ENCODE peak calls at places on chromosomes 11 and 22, in ten cellular contexts. One of them, this sample, is unnamed.

GRCh38 chr22:49372111-49372529 is 455.6 kb downstream of the BRD1 start:
- DNase-seq in activated T-cell treated with anti-CD3 and anti-CD28 coated beads, Interleukin-2, amount 50 U/mL, for 1 hour: no peak
- DNase-seq in activated CD4-positive, alpha-beta T cell treated with anti-CD3 and anti-CD28 coated beads, Interleukin-2, amount 50 U/mL, for 48 hours: no peak
- DNase-seq in GM23248: no peak
- DNase-seq in HTR-8/SVneo: no peak
- DNase-seq in astrocyte of the cerebellum: no peak
- DNase-seq in GM04504: no peak
- DNase-seq in pancreas: no peak
- DNase-seq in naive thymus-derived CD8-positive, alpha-beta T cell: no peak
- DNase-seq in activated naive CD4-positive, alpha-beta T cell treated with anti-CD3 and anti-CD28 coated beads, Interleukin-2, amount 10 ng/mL, durations not matched to agents 7 days and 5 days: no peak
- DNase-seq in this sample: peak; percentile 33

GRCh38 chr22:30277547-30278344 is 11.1 kb upstream of the OSM start:
- DNase-seq in activated T-cell treated with anti-CD3 and anti-CD28 coated beads, Interleukin-2, amount 50 U/mL, for 1 hour: no peak
- DNase-seq in activated CD4-positive, alpha-beta T cell treated with anti-CD3 and anti-CD28 coated beads, Interleukin-2, amount 50 U/mL, for 48 hours: no peak
- DNase-seq in GM23248: peak; percentile 82
- DNase-seq in HTR-8/SVneo: no peak
- DNase-seq in astrocyte of the cerebellum: peak; percentile 73
- DNase-seq in GM04504: peak; percentile 50
- DNase-seq in pancreas: no peak
- DNase-seq in naive thymus-derived CD8-positive, alpha-beta T cell: no peak
- DNase-seq in activated naive CD4-positive, alpha-beta T cell treated with anti-CD3 and anti-CD28 coated beads, Interleukin-2, amount 10 ng/mL, durations not matched to agents 7 days and 5 days: no peak
- DNase-seq in this sample: no peak

GRCh38 chr22:19042285-19043110 is 79.7 kb downstream of the DGCR2 start:
- DNase-seq in activated T-cell treated with anti-CD3 and anti-CD28 coated beads, Interleukin-2, amount 50 U/mL, for 1 hour: no peak
- DNase-seq in activated CD4-positive, alpha-beta T cell treated with anti-CD3 and anti-CD28 coated beads, Interleukin-2, amount 50 U/mL, for 48 hours: no peak
- DNase-seq in GM23248: no peak
- DNase-seq in HTR-8/SVneo: no peak
- DNase-seq in astrocyte of the cerebellum: no peak
- DNase-seq in GM04504: no peak
- DNase-seq in pancreas: no peak
- DNase-seq in naive thymus-derived CD8-positive, alpha-beta T cell: no peak
- DNase-seq in activated naive CD4-positive, alpha-beta T cell treated with anti-CD3 and anti-CD28 coated beads, Interleukin-2, amount 10 ng/mL, durations not matched to agents 7 days and 5 days: no peak
- DNase-seq in this sample: peak; percentile 35

GRCh38 chr11:123475478-123475877 is 45.4 kb downstream of the GRAMD1B start:
- DNase-seq in activated T-cell treated with anti-CD3 and anti-CD28 coated beads, Interleukin-2, amount 50 U/mL, for 1 hour: no peak
- DNase-seq in activated CD4-positive, alpha-beta T cell treated with anti-CD3 and anti-CD28 coated beads, Interleukin-2, amount 50 U/mL, for 48 hours: no peak
- DNase-seq in GM23248: peak; percentile 68
- DNase-seq in HTR-8/SVneo: peak; percentile 23
- DNase-seq in astrocyte of the cerebellum: no peak
- DNase-seq in GM04504: peak; percentile 22
- DNase-seq in pancreas: no peak
- DNase-seq in naive thymus-derived CD8-positive, alpha-beta T cell: no peak
- DNase-seq in activated naive CD4-positive, alpha-beta T cell treated with anti-CD3 and anti-CD28 coated beads, Interleukin-2, amount 10 ng/mL, durations not matched to agents 7 days and 5 days: no peak
- DNase-seq in this sample: no peak

GRCh38 chr11:24386551-24387404 is 110.1 kb upstream of the LUZP2 start:
- DNase-seq in activated T-cell treated with anti-CD3 and anti-CD28 coated beads, Interleukin-2, amount 50 U/mL, for 1 hour: no peak
- DNase-seq in activated CD4-positive, alpha-beta T cell treated with anti-CD3 and anti-CD28 coated beads, Interleukin-2, amount 50 U/mL, for 48 hours: no peak
- DNase-seq in GM23248: peak; percentile 65
- DNase-seq in HTR-8/SVneo: peak; percentile 2
- DNase-seq in astrocyte of the cerebellum: peak; percentile 29
- DNase-seq in GM04504: no peak
- DNase-seq in pancreas: no peak
- DNase-seq in naive thymus-derived CD8-positive, alpha-beta T cell: no peak
- DNase-seq in activated naive CD4-positive, alpha-beta T cell treated with anti-CD3 and anti-CD28 coated beads, Interleukin-2, amount 10 ng/mL, durations not matched to agents 7 days and 5 days: no peak
- DNase-seq in this sample: no peak

GRCh38 chr11:103844327-103845215 is 191.9 kb upstream of the DDI1 start:
- DNase-seq in activated T-cell treated with anti-CD3 and anti-CD28 coated beads, Interleukin-2, amount 50 U/mL, for 1 hour: no peak
- DNase-seq in activated CD4-positive, alpha-beta T cell treated with anti-CD3 and anti-CD28 coated beads, Interleukin-2, amount 50 U/mL, for 48 hours: no peak
- DNase-seq in GM23248: no peak
- DNase-seq in HTR-8/SVneo: no peak
- DNase-seq in astrocyte of the cerebellum: no peak
- DNase-seq in GM04504: no peak
- DNase-seq in pancreas: no peak
- DNase-seq in naive thymus-derived CD8-positive, alpha-beta T cell: no peak
- DNase-seq in activated naive CD4-positive, alpha-beta T cell treated with anti-CD3 and anti-CD28 coated beads, Interleukin-2, amount 10 ng/mL, durations not matched to agents 7 days and 5 days: no peak
- DNase-seq in this sample: no peak

GRCh38 chr22:32643246-32643645 is 158.3 kb upstream of the TIMP3 start:
- DNase-seq in activated T-cell treated with anti-CD3 and anti-CD28 coated beads, Interleukin-2, amount 50 U/mL, for 1 hour: no peak
- DNase-seq in activated CD4-positive, alpha-beta T cell treated with anti-CD3 and anti-CD28 coated beads, Interleukin-2, amount 50 U/mL, for 48 hours: no peak
- DNase-seq in GM23248: no peak
- DNase-seq in HTR-8/SVneo: no peak
- DNase-seq in astrocyte of the cerebellum: no peak
- DNase-seq in GM04504: no peak
- DNase-seq in pancreas: no peak
- DNase-seq in naive thymus-derived CD8-positive, alpha-beta T cell: no peak
- DNase-seq in activated naive CD4-positive, alpha-beta T cell treated with anti-CD3 and anti-CD28 coated beads, Interleukin-2, amount 10 ng/mL, durations not matched to agents 7 days and 5 days: no peak
- DNase-seq in this sample: no peak

GRCh38 chr22:29072193-29072978 is 449 bp upstream of the KREMEN1 start:
- DNase-seq in activated T-cell treated with anti-CD3 and anti-CD28 coated beads, Interleukin-2, amount 50 U/mL, for 1 hour: peak; percentile 88
- DNase-seq in activated CD4-positive, alpha-beta T cell treated with anti-CD3 and anti-CD28 coated beads, Interleukin-2, amount 50 U/mL, for 48 hours: peak; percentile 86
- DNase-seq in GM23248: peak; percentile 92
- DNase-seq in HTR-8/SVneo: peak; percentile 72
- DNase-seq in astrocyte of the cerebellum: no peak
- DNase-seq in GM04504: no peak
- DNase-seq in pancreas: peak; percentile 97
- DNase-seq in naive thymus-derived CD8-positive, alpha-beta T cell: peak; percentile 70
- DNase-seq in activated naive CD4-positive, alpha-beta T cell treated with anti-CD3 and anti-CD28 coated beads, Interleukin-2, amount 10 ng/mL, durations not matched to agents 7 days and 5 days: peak; percentile 89
- DNase-seq in this sample: peak; percentile 97

GRCh38 chr22:40567106-40567505 is 69.4 kb downstream of the MRTFA start:
- DNase-seq in activated T-cell treated with anti-CD3 and anti-CD28 coated beads, Interleukin-2, amount 50 U/mL, for 1 hour: no peak
- DNase-seq in activated CD4-positive, alpha-beta T cell treated with anti-CD3 and anti-CD28 coated beads, Interleukin-2, amount 50 U/mL, for 48 hours: no peak
- DNase-seq in GM23248: peak; percentile 42
- DNase-seq in HTR-8/SVneo: no peak
- DNase-seq in astrocyte of the cerebellum: peak; percentile 33
- DNase-seq in GM04504: no peak
- DNase-seq in pancreas: no peak
- DNase-seq in naive thymus-derived CD8-positive, alpha-beta T cell: no peak
- DNase-seq in activated naive CD4-positive, alpha-beta T cell treated with anti-CD3 and anti-CD28 coated beads, Interleukin-2, amount 10 ng/mL, durations not matched to agents 7 days and 5 days: no peak
- DNase-seq in this sample: no peak

GRCh38 chr11:61392991-61393595 is 706 bp downstream of the TMEM216 start:
- DNase-seq in activated T-cell treated with anti-CD3 and anti-CD28 coated beads, Interleukin-2, amount 50 U/mL, for 1 hour: peak; percentile 34
- DNase-seq in activated CD4-positive, alpha-beta T cell treated with anti-CD3 and anti-CD28 coated beads, Interleukin-2, amount 50 U/mL, for 48 hours: peak; percentile 20
- DNase-seq in GM23248: peak; percentile 57
- DNase-seq in HTR-8/SVneo: peak; percentile 35
- DNase-seq in astrocyte of the cerebellum: no peak
- DNase-seq in GM04504: no peak
- DNase-seq in pancreas: no peak
- DNase-seq in naive thymus-derived CD8-positive, alpha-beta T cell: peak; percentile 32
- DNase-seq in activated naive CD4-positive, alpha-beta T cell treated with anti-CD3 and anti-CD28 coated beads, Interleukin-2, amount 10 ng/mL, durations not matched to agents 7 days and 5 days: peak; percentile 34
- DNase-seq in this sample: no peak

GRCh38 chr11:124865902-124866851 is 945 bp downstream of the ROBO3 start:
- DNase-seq in activated T-cell treated with anti-CD3 and anti-CD28 coated beads, Interleukin-2, amount 50 U/mL, for 1 hour: peak; percentile 68
- DNase-seq in activated CD4-positive, alpha-beta T cell treated with anti-CD3 and anti-CD28 coated beads, Interleukin-2, amount 50 U/mL, for 48 hours: peak; percentile 70
- DNase-seq in GM23248: peak; percentile 75
- DNase-seq in HTR-8/SVneo: peak; percentile 17
- DNase-seq in astrocyte of the cerebellum: no peak
- DNase-seq in GM04504: no peak
- DNase-seq in pancreas: no peak
- DNase-seq in naive thymus-derived CD8-positive, alpha-beta T cell: no peak
- DNase-seq in activated naive CD4-positive, alpha-beta T cell treated with anti-CD3 and anti-CD28 coated beads, Interleukin-2, amount 10 ng/mL, durations not matched to agents 7 days and 5 days: peak; percentile 62
- DNase-seq in this sample: no peak

GRCh38 chr11:119702261-119702591 is 26.8 kb downstream of the NECTIN1 start:
- DNase-seq in activated T-cell treated with anti-CD3 and anti-CD28 coated beads, Interleukin-2, amount 50 U/mL, for 1 hour: no peak
- DNase-seq in activated CD4-positive, alpha-beta T cell treated with anti-CD3 and anti-CD28 coated beads, Interleukin-2, amount 50 U/mL, for 48 hours: no peak
- DNase-seq in GM23248: no peak
- DNase-seq in HTR-8/SVneo: no peak
- DNase-seq in astrocyte of the cerebellum: no peak
- DNase-seq in GM04504: no peak
- DNase-seq in pancreas: peak; percentile 32
- DNase-seq in naive thymus-derived CD8-positive, alpha-beta T cell: no peak
- DNase-seq in activated naive CD4-positive, alpha-beta T cell treated with anti-CD3 and anti-CD28 coated beads, Interleukin-2, amount 10 ng/mL, durations not matched to agents 7 days and 5 days: no peak
- DNase-seq in this sample: no peak

GRCh38 chr22:30778261-30778660 is 83.6 kb downstream of the OSBP2 start:
- DNase-seq in activated T-cell treated with anti-CD3 and anti-CD28 coated beads, Interleukin-2, amount 50 U/mL, for 1 hour: no peak
- DNase-seq in activated CD4-positive, alpha-beta T cell treated with anti-CD3 and anti-CD28 coated beads, Interleukin-2, amount 50 U/mL, for 48 hours: no peak
- DNase-seq in GM23248: no peak
- DNase-seq in HTR-8/SVneo: no peak
- DNase-seq in astrocyte of the cerebellum: no peak
- DNase-seq in GM04504: no peak
- DNase-seq in pancreas: no peak
- DNase-seq in naive thymus-derived CD8-positive, alpha-beta T cell: no peak
- DNase-seq in activated naive CD4-positive, alpha-beta T cell treated with anti-CD3 and anti-CD28 coated beads, Interleukin-2, amount 10 ng/mL, durations not matched to agents 7 days and 5 days: no peak
- DNase-seq in this sample: no peak

GRCh38 chr22:35627267-35628041 is 10.3 kb upstream of the MB start:
- DNase-seq in activated T-cell treated with anti-CD3 and anti-CD28 coated beads, Interleukin-2, amount 50 U/mL, for 1 hour: peak; percentile 58
- DNase-seq in activated CD4-positive, alpha-beta T cell treated with anti-CD3 and anti-CD28 coated beads, Interleukin-2, amount 50 U/mL, for 48 hours: peak; percentile 78
- DNase-seq in GM23248: peak; percentile 89
- DNase-seq in HTR-8/SVneo: peak; percentile 67
- DNase-seq in astrocyte of the cerebellum: peak; percentile 89
- DNase-seq in GM04504: peak; percentile 91
- DNase-seq in pancreas: peak; percentile 76
- DNase-seq in naive thymus-derived CD8-positive, alpha-beta T cell: peak; percentile 42
- DNase-seq in activated naive CD4-positive, alpha-beta T cell treated with anti-CD3 and anti-CD28 coated beads, Interleukin-2, amount 10 ng/mL, durations not matched to agents 7 days and 5 days: peak; percentile 66
- DNase-seq in this sample: peak; percentile 88

GRCh38 chr11:795638-796564 is 2.2 kb downstream of the SLC25A22 start:
- DNase-seq in activated T-cell treated with anti-CD3 and anti-CD28 coated beads, Interleukin-2, amount 50 U/mL, for 1 hour: peak; percentile 69
- DNase-seq in activated CD4-positive, alpha-beta T cell treated with anti-CD3 and anti-CD28 coated beads, Interleukin-2, amount 50 U/mL, for 48 hours: peak; percentile 88
- DNase-seq in GM23248: peak; percentile 96
- DNase-seq in HTR-8/SVneo: peak; percentile 90
- DNase-seq in astrocyte of the cerebellum: no peak
- DNase-seq in GM04504: peak; percentile 81
- DNase-seq in pancreas: peak; percentile 79
- DNase-seq in naive thymus-derived CD8-positive, alpha-beta T cell: peak; percentile 69
- DNase-seq in activated naive CD4-positive, alpha-beta T cell treated with anti-CD3 and anti-CD28 coated beads, Interleukin-2, amount 10 ng/mL, durations not matched to agents 7 days and 5 days: peak; percentile 89
- DNase-seq in this sample: peak; percentile 90

GRCh38 chr11:73107597-73107996 is 34.5 kb downstream of the FCHSD2 start:
- DNase-seq in activated T-cell treated with anti-CD3 and anti-CD28 coated beads, Interleukin-2, amount 50 U/mL, for 1 hour: no peak
- DNase-seq in activated CD4-positive, alpha-beta T cell treated with anti-CD3 and anti-CD28 coated beads, Interleukin-2, amount 50 U/mL, for 48 hours: no peak
- DNase-seq in GM23248: no peak
- DNase-seq in HTR-8/SVneo: no peak
- DNase-seq in astrocyte of the cerebellum: no peak
- DNase-seq in GM04504: no peak
- DNase-seq in pancreas: no peak
- DNase-seq in naive thymus-derived CD8-positive, alpha-beta T cell: no peak
- DNase-seq in activated naive CD4-positive, alpha-beta T cell treated with anti-CD3 and anti-CD28 coated beads, Interleukin-2, amount 10 ng/mL, durations not matched to agents 7 days and 5 days: no peak
- DNase-seq in this sample: no peak

GRCh38 chr11:71408826-71409225 is 39.4 kb downstream of the DHCR7 start:
- DNase-seq in activated T-cell treated with anti-CD3 and anti-CD28 coated beads, Interleukin-2, amount 50 U/mL, for 1 hour: no peak
- DNase-seq in activated CD4-positive, alpha-beta T cell treated with anti-CD3 and anti-CD28 coated beads, Interleukin-2, amount 50 U/mL, for 48 hours: no peak
- DNase-seq in GM23248: no peak
- DNase-seq in HTR-8/SVneo: no peak
- DNase-seq in astrocyte of the cerebellum: no peak
- DNase-seq in GM04504: no peak
- DNase-seq in pancreas: no peak
- DNase-seq in naive thymus-derived CD8-positive, alpha-beta T cell: no peak
- DNase-seq in activated naive CD4-positive, alpha-beta T cell treated with anti-CD3 and anti-CD28 coated beads, Interleukin-2, amount 10 ng/mL, durations not matched to agents 7 days and 5 days: no peak
- DNase-seq in this sample: no peak

GRCh38 chr22:40033586-40034380 is 39.0 kb downstream of the FAM83F start:
- DNase-seq in activated T-cell treated with anti-CD3 and anti-CD28 coated beads, Interleukin-2, amount 50 U/mL, for 1 hour: peak; percentile 16
- DNase-seq in activated CD4-positive, alpha-beta T cell treated with anti-CD3 and anti-CD28 coated beads, Interleukin-2, amount 50 U/mL, for 48 hours: no peak
- DNase-seq in GM23248: no peak
- DNase-seq in HTR-8/SVneo: no peak
- DNase-seq in astrocyte of the cerebellum: no peak
- DNase-seq in GM04504: no peak
- DNase-seq in pancreas: no peak
- DNase-seq in naive thymus-derived CD8-positive, alpha-beta T cell: no peak
- DNase-seq in activated naive CD4-positive, alpha-beta T cell treated with anti-CD3 and anti-CD28 coated beads, Interleukin-2, amount 10 ng/mL, durations not matched to agents 7 days and 5 days: peak; percentile 13
- DNase-seq in this sample: no peak

GRCh38 chr11:62665630-62666258 is 632 bp downstream of the CSKMT start:
- DNase-seq in activated T-cell treated with anti-CD3 and anti-CD28 coated beads, Interleukin-2, amount 50 U/mL, for 1 hour: peak; percentile 66
- DNase-seq in activated CD4-positive, alpha-beta T cell treated with anti-CD3 and anti-CD28 coated beads, Interleukin-2, amount 50 U/mL, for 48 hours: peak; percentile 67
- DNase-seq in GM23248: peak; percentile 80
- DNase-seq in HTR-8/SVneo: peak; percentile 32
- DNase-seq in astrocyte of the cerebellum: no peak
- DNase-seq in GM04504: no peak
- DNase-seq in pancreas: peak; percentile 58
- DNase-seq in naive thymus-derived CD8-positive, alpha-beta T cell: no peak
- DNase-seq in activated naive CD4-positive, alpha-beta T cell treated with anti-CD3 and anti-CD28 coated beads, Interleukin-2, amount 10 ng/mL, durations not matched to agents 7 days and 5 days: peak; percentile 67
- DNase-seq in this sample: peak; percentile 66

GRCh38 chr11:103624708-103625623 is 411.5 kb upstream of the DDI1 start:
- DNase-seq in activated T-cell treated with anti-CD3 and anti-CD28 coated beads, Interleukin-2, amount 50 U/mL, for 1 hour: no peak
- DNase-seq in activated CD4-positive, alpha-beta T cell treated with anti-CD3 and anti-CD28 coated beads, Interleukin-2, amount 50 U/mL, for 48 hours: no peak
- DNase-seq in GM23248: peak; percentile 95
- DNase-seq in HTR-8/SVneo: peak; percentile 73
- DNase-seq in astrocyte of the cerebellum: peak; percentile 78
- DNase-seq in GM04504: peak; percentile 84
- DNase-seq in pancreas: no peak
- DNase-seq in naive thymus-derived CD8-positive, alpha-beta T cell: no peak
- DNase-seq in activated naive CD4-positive, alpha-beta T cell treated with anti-CD3 and anti-CD28 coated beads, Interleukin-2, amount 10 ng/mL, durations not matched to agents 7 days and 5 days: no peak
- DNase-seq in this sample: no peak

GRCh38 chr11:133927690-133928627 is 28.8 kb downstream of the IGSF9B start:
- DNase-seq in activated T-cell treated with anti-CD3 and anti-CD28 coated beads, Interleukin-2, amount 50 U/mL, for 1 hour: peak; percentile 79
- DNase-seq in activated CD4-positive, alpha-beta T cell treated with anti-CD3 and anti-CD28 coated beads, Interleukin-2, amount 50 U/mL, for 48 hours: peak; percentile 82
- DNase-seq in GM23248: peak; percentile 84
- DNase-seq in HTR-8/SVneo: peak; percentile 78
- DNase-seq in astrocyte of the cerebellum: peak; percentile 15
- DNase-seq in GM04504: no peak
- DNase-seq in pancreas: peak; percentile 47
- DNase-seq in naive thymus-derived CD8-positive, alpha-beta T cell: peak; percentile 69
- DNase-seq in activated naive CD4-positive, alpha-beta T cell treated with anti-CD3 and anti-CD28 coated beads, Interleukin-2, amount 10 ng/mL, durations not matched to agents 7 days and 5 days: peak; percentile 85
- DNase-seq in this sample: no peak

GRCh38 chr11:107563702-107564101 is 1.8 kb downstream of the ALKBH8 start:
- DNase-seq in activated T-cell treated with anti-CD3 and anti-CD28 coated beads, Interleukin-2, amount 50 U/mL, for 1 hour: peak; percentile 25
- DNase-seq in activated CD4-positive, alpha-beta T cell treated with anti-CD3 and anti-CD28 coated beads, Interleukin-2, amount 50 U/mL, for 48 hours: peak; percentile 37
- DNase-seq in GM23248: peak; percentile 81
- DNase-seq in HTR-8/SVneo: peak; percentile 46
- DNase-seq in astrocyte of the cerebellum: peak; percentile 28
- DNase-seq in GM04504: no peak
- DNase-seq in pancreas: no peak
- DNase-seq in naive thymus-derived CD8-positive, alpha-beta T cell: peak; percentile 17
- DNase-seq in activated naive CD4-positive, alpha-beta T cell treated with anti-CD3 and anti-CD28 coated beads, Interleukin-2, amount 10 ng/mL, durations not matched to agents 7 days and 5 days: peak; percentile 63
- DNase-seq in this sample: no peak

This sample was measured in lower lobe of right lung.